ENCODE peak calls at places on chromosomes 6 and 20, in five cellular contexts. U, M, L, P and Q are unnamed samples. For H3K27me3, the result is how much of the 10 kb centered on the place peaks cover.

GRCh38 chr6:34031567-34032383 is 114.1 kb downstream of the GRM4 start:
- DNase-seq in M (no peak), L (no peak), U (no peak), P (no peak), Q (no peak)

GRCh38 chr6:29723666-29724588 is 693 bp downstream of the HLA-F start:
- DNase-seq in P (peak), L (peak), U (peak), M (no peak), Q (peak)

GRCh38 chr6:99132026-99132425 is 184.3 kb upstream of the FBXL4 start:
- DNase-seq in P (no peak), M (no peak), U (no peak), L (no peak), Q (no peak)

GRCh38 chr20:63625771-63626423 is 1.0 kb downstream of the GMEB2 start:
- DNase-seq in L (peak), M (no peak), U (no peak), P (no peak), Q (peak)

GRCh38 chr6:13471184-13471583 is 16.2 kb downstream of the GFOD1 start:
- DNase-seq in U (no peak), M (no peak), P (no peak), L (no peak), Q (no peak)

GRCh38 chr6:107354470-107354869 is 104.9 kb downstream of the PDSS2 start:
- DNase-seq in P (no peak), M (no peak), L (no peak), U (no peak), Q (no peak)

GRCh38 chr20:64048402-64049044 is 916 bp downstream of the SOX18 start:
- DNase-seq in M (no peak), P (no peak), L (no peak), U (no peak), Q (no peak)

GRCh38 chr20:7113577-7114466 is 346.3 kb downstream of the BMP2 start:
- DNase-seq in M (peak), U (peak), P (no peak), L (no peak), Q (no peak)

GRCh38 chr6:166336847-166337246 is 5.5 kb downstream of the SFT2D1 start:
- DNase-seq in P (no peak), L (no peak), U (no peak), M (no peak), Q (no peak)

GRCh38 chr6:75204222-75204958 is 1.5 kb downstream of the COL12A1 start:
- DNase-seq in L (no peak), U (peak), P (peak), M (no peak), Q (peak)

GRCh38 chr6:116629467-116630063 is 13.3 kb downstream of the RSPH4A start:
- DNase-seq in L (no peak), U (no peak), M (no peak), P (no peak), Q (no peak)

GRCh38 chr6:13175759-13176158 is 152.6 kb downstream of the TBC1D7 start:
- DNase-seq in U (no peak), P (no peak), L (no peak), M (no peak), Q (no peak)

GRCh38 chr6:39362487-39362865 is 40.0 kb upstream of the KCNK16 start:
- DNase-seq in U (no peak), M (no peak), P (no peak), L (no peak), Q (no peak)

GRCh38 chr6:132937466-132937906 is 123.1 kb downstream of the RPS12 start:
- DNase-seq in L (no peak), M (no peak), P (no peak), U (peak), Q (no peak)

GRCh38 chr20:48026981-48027592 is 241.8 kb upstream of the SULF2 start:
- DNase-seq in L (no peak), M (no peak), U (no peak), P (no peak), Q (no peak)

GRCh38 chr6:144478487-144478886 is 193.4 kb downstream of the UTRN start:
- DNase-seq in L (no peak), M (no peak), P (peak), U (peak), Q (no peak)

GRCh38 chr20:663315-664090 is 10.5 kb upstream of the SRXN1 start:
- DNase-seq in P (no peak), U (no peak), M (no peak), L (no peak), Q (no peak)

GRCh38 chr20:664151-664550 is 11.2 kb upstream of the SRXN1 start:
- DNase-seq in P (no peak), U (no peak), M (no peak), L (no peak), Q (no peak)

GRCh38 chr20:666877-667276 is 8.7 kb downstream of the SCRT2 start:
- DNase-seq in L (no peak), P (no peak), M (no peak), U (no peak), Q (no peak)

GRCh38 chr20:664576-664975 is 11.0 kb downstream of the SCRT2 start:
- DNase-seq in U (no peak), L (no peak), M (no peak), P (no peak), Q (no peak)

GRCh38 chr20:665276-665675 is 10.3 kb downstream of the SCRT2 start:
- DNase-seq in U (no peak), M (no peak), L (no peak), P (no peak), Q (no peak)
- H3K27me3 ChIP-seq in U (under half), M (under half), L (under half), P (half or more), Q (half or more)

DNA sequence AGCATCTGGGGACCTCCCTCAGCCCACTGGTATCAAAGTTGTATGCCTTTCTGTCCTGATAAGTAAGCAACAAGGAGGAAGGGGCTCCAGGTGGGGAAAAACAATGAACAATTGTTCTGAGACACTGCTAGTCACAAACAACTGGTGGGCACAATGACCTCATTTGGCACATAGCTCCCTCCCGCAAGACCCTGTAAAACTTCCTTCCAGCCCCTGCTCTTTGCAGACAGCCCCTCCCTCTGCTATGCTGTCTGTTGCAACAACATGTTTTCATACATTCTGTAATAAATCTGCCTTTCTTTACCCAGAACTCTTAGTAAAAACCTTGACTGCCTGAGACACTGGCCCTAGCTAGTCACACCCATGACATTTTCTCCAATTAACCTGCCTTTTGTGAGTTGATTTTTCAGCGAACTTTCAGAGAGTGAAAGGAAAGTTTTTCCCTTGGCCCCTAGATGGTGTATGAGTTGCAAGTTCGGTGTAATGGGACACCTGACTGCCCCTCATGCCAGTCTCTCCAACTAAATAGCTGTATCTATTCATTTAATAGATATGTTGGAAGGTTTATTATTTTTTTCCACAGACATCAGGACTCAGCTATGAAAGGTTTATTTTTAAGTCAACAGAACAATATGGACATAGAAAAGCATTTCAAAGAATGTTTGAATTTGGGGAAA is 142.3 kb upstream of the SLC22A16 start:
- DNase-seq in L (no peak), M (peak), U (no peak), P (no peak), Q (no peak)
- TF ChIP-seq CTCF in L (no peak), M (peak), U (peak), P (no peak), Q (peak)

DNA sequence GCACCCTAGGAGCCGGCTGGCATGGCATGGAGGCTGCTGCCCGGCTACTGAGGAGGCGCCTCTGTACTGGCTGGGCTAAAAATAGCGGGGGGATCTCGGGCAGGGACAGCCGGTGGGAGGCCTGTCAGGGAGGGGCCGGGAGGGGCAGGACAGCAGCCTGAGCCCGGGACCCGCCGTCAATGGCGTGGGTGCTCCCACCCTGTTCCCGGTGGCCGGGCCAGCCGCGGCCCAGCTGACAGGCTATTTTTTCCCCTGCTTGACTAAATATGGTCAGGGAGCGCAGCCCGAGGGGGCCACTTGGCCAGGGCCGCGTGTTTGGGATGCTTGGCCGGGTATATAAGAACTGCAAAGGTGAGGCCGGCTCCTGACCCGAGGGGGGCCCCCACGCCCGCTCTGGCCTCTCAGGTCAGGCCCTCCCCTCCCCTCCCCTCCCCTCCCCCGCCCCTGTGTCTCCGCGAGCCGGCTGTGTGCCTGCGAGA is 74.3 kb upstream of the GATA5 start:
- DNase-seq in M (no peak), U (no peak), P (peak), L (no peak), Q (no peak)
- H3K27me3 ChIP-seq in M (under half), U (under half), P (under half), L (under half), Q (half or more)

GRCh38 chr6:19454296-19454998 is 382.7 kb upstream of the ID4 start:
- DNase-seq in L (no peak), U (no peak), M (no peak), P (no peak), Q (no peak)

GRCh38 chr6:19454999-19455392 is 382.2 kb upstream of the ID4 start:
- DNase-seq in P (no peak), U (no peak), L (no peak), M (no peak), Q (no peak)

GRCh38 chr6:19452495-19452894 is 384.7 kb upstream of the ID4 start:
- DNase-seq in L (no peak), M (no peak), P (no peak), U (no peak), Q (no peak)

GRCh38 chr6:19446570-19446969 is 390.6 kb upstream of the ID4 start:
- DNase-seq in L (no peak), U (no peak), P (no peak), M (no peak), Q (no peak)

DNA sequence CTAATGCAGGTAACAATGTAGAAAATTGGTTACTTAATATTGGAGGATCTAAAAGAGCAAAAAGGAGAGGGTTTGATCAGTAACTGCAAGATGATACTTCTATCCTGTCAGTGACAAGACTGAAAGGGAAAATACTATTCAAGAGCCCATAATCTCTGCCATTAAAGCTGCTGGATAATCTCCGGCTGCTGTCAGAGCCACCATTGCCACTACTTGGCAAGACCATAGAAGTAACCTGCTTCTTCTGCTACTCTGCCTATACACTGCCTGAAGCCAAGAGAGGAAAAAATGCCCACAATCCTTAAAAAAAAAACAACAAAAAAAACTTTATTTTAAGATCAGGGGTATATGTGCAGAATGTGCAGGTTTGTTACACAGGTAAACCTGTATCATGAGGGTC is 386.5 kb upstream of the ID4 start:
- DNase-seq in P (no peak), M (no peak), U (no peak), L (no peak), Q (no peak)
- TF ChIP-seq CTCF in P (no peak), M (no peak), U (no peak), L (no peak), Q (no peak)

GRCh38 chr6:32842690-32843089 is 1.2 kb downstream of the PSMB8 start:
- DNase-seq in L (no peak), U (no peak), P (no peak), M (no peak), Q (no peak)
- H3K27me3 ChIP-seq in L (under half), U (under half), P (under half), M (under half), Q (under half)

GRCh38 chr6:53273356-53273755 is 75.4 kb downstream of the ELOVL5 start:
- DNase-seq in P (no peak), L (no peak), M (no peak), U (no peak), Q (no peak)
- TF ChIP-seq CTCF in P (no peak), L (no peak), M (no peak), U (no peak), Q (no peak)

DNA sequence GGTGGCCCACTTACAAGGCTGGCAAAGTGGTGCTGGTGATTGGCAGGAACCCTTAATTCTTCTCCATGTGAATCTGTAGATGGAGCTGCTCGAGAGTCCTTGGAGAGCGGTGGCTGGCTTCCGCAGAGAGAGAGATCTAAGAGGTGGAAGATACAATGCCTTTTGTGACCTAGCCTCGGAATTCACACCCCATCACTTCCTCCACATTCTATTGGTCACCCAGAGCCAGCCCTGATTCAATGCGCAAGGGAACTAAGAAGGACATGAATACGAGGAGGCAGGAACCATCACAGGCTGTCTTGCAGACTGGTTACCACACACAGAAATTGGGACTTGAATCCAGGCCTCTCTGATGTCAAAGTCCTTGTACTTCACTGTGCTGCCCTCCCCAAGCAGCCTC is 128.9 kb upstream of the PROKR2 start:
- DNase-seq in P (no peak), U (no peak), L (no peak), M (no peak), Q (no peak)
- H3K27me3 ChIP-seq in P (under half), U (under half), L (under half), M (under half), Q (under half)